ENCODE peak calls at places on chromosomes 13 and 19, in nine cellular contexts. Q, X, T, K, J, L, W, D and G are unnamed samples.

GRCh38 chr19:12202250-12202649 is 39.4 kb downstream of the ZNF136 start:
- DNase-seq in D (no peak), J (peak; percentile 25), T (peak; percentile 81), X (no peak), K (no peak), W (peak; percentile 24), Q (no peak), L (no peak), G (peak; percentile 52)

GRCh38 chr19:51702103-51702753 is 9.1 kb downstream of the SPACA6 start:
- DNase-seq in X (peak; percentile 93), Q (peak; percentile 82), J (peak; percentile 96), D (peak; percentile 93), K (peak; percentile 90), W (peak; percentile 76), L (peak; percentile 74), T (peak; percentile 83), G (no peak)

GRCh38 chr13:60351326-60351725 is 45.7 kb upstream of the TDRD3 start:
- DNase-seq in X (no peak), T (no peak), L (no peak), W (no peak), D (no peak), Q (no peak), J (no peak), K (no peak), G (no peak)

GRCh38 chr19:3289971-3290569 is 65.6 kb downstream of the CELF5 start:
- DNase-seq in J (no peak), D (no peak), T (no peak), L (no peak), X (no peak), K (no peak), Q (no peak), W (no peak), G (no peak)

GRCh38 chr19:10501971-10502523 is 1.1 kb downstream of the KEAP1 start:
- DNase-seq in L (peak; percentile 65), K (peak; percentile 76), J (peak; percentile 99), X (peak; percentile 90), Q (peak; percentile 55), D (peak; percentile 88), T (peak; percentile 86), W (peak; percentile 86), G (peak; percentile 86)

GRCh38 chr13:29791508-29791907 is 58.9 kb downstream of the UBL3 start:
- DNase-seq in Q (no peak), K (no peak), T (no peak), J (no peak), L (no peak), W (no peak), D (no peak), X (no peak), G (no peak)

GRCh38 chr19:17162580-17162979 is 52.6 kb upstream of the USE1 start:
- DNase-seq in D (no peak), W (no peak), X (no peak), K (no peak), L (no peak), J (no peak), Q (no peak), T (no peak), G (no peak)

GRCh38 chr13:77918391-77919261 is at the start of gene EDNRB:
- DNase-seq in K (peak; percentile 29), T (peak; percentile 51), J (peak; percentile 15), Q (peak; percentile 28), W (peak; percentile 61), D (peak; percentile 56), L (peak; percentile 25), X (peak; percentile 71), G (peak; percentile 52)

GRCh38 chr13:49498211-49498610 is 2.5 kb downstream of the PHF11 start:
- DNase-seq in W (no peak), D (no peak), X (no peak), K (no peak), L (no peak), J (no peak), Q (no peak), T (no peak), G (no peak)

GRCh38 chr13:48403151-48403631 is 9.7 kb downstream of the LPAR6 start:
- DNase-seq in J (no peak), L (no peak), T (no peak), D (no peak), Q (no peak), K (no peak), X (no peak), W (no peak), G (no peak)

GRCh38 chr13:27978301-27978968 is 9.3 kb upstream of the CDX2 start:
- DNase-seq in L (no peak), K (no peak), J (no peak), W (no peak), D (no peak), X (no peak), Q (no peak), T (peak; percentile 87), G (no peak)

GRCh38 chr19:16591803-16592556 is 19.8 kb upstream of the SLC35E1 start:
- DNase-seq in X (no peak), T (no peak), D (peak; percentile 70), L (no peak), J (no peak), W (no peak), Q (no peak), K (no peak), G (no peak)

GRCh38 chr13:113991191-113991669 is 17.4 kb upstream of the C13orf46 start:
- DNase-seq in T (no peak), K (no peak), W (no peak), Q (no peak), X (peak; percentile 6), J (peak; percentile 3), D (no peak), L (no peak), G (no peak)

GRCh38 chr19:54674021-54674617 is 11.3 kb downstream of the LILRB4 start:
- DNase-seq in X (no peak), Q (no peak), J (no peak), L (peak; percentile 49), K (no peak), T (no peak), W (no peak), D (no peak), G (peak; percentile 61)

GRCh38 chr19:36973021-36973843 is 57.1 kb downstream of the ZNF568 start:
- DNase-seq in Q (peak; percentile 51), X (peak; percentile 92), K (peak; percentile 85), D (peak; percentile 88), L (no peak), T (peak; percentile 90), W (peak; percentile 88), J (peak; percentile 85), G (no peak)

GRCh38 chr13:37131092-37131491 is 25.6 kb upstream of the CSNK1A1L start:
- DNase-seq in D (no peak), K (no peak), J (no peak), Q (no peak), T (no peak), X (no peak), L (no peak), W (no peak), G (no peak)

GRCh38 chr13:27295096-27295495 is 24.5 kb downstream of the RASL11A start:
- DNase-seq in L (no peak), X (no peak), W (no peak), J (no peak), D (no peak), T (no peak), Q (no peak), K (no peak), G (no peak)

GRCh38 chr13:113901642-113902041 is 37.8 kb upstream of the GAS6 start:
- DNase-seq in K (no peak), D (peak; percentile 11), W (no peak), L (no peak), Q (no peak), T (no peak), J (no peak), X (no peak), G (no peak)

GRCh38 chr13:80339841-80340642 is 884 bp downstream of the SPRY2 start:
- DNase-seq in D (peak; percentile 56), T (peak; percentile 78), W (peak; percentile 56), Q (no peak), X (peak; percentile 74), L (no peak), J (peak; percentile 46), K (peak; percentile 56), G (peak; percentile 77)

GRCh38 chr13:53150568-53150967 is 122.0 kb downstream of the OLFM4 start:
- DNase-seq in Q (no peak), L (no peak), T (no peak), D (no peak), W (no peak), X (no peak), J (peak; percentile 70), K (no peak), G (no peak)

DNA sequence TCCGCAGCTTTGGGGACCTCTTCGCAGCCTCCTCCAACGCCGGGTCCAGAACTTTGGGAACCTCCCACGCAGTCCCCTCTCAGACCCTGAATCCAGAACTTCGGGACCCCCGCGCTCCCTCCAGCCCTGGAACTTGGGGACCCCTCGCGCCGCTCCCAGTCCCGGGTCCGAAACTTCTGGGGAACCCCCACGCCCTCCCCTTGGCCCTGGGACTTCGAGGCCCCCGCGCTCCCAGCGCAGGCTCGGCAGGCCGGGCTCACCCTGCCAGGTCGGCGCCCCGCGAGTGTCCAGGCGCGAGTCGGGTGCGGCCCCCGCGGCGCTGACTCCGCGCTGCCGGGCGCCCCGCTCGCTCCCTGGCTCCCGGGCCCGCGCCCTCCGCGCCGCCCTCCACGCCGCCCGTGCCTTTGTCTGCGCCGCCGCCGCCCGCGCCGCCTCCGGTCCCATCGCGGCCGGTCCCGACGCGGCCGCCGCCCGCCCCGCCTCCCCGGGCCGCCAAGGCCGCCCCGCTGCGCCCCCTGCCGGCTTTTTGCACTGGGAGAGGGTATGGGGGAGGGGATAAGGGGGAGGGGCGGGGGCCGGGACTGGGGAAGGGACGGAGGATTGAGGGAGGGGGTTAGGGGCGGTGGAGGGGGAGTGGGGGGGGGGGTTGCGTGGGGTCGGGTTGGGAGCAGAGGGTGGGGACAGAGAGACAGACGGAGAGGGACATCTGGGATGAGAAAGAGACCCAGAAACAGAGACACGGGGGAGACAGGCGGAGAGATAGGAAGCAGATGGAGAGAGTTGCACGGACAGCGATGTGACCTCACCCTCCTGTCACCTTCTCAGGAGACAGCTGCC is at the start of gene HOMER3:
- DNase-seq in L (peak; percentile 79), J (peak; percentile 79), X (peak; percentile 87), D (peak; percentile 79), T (peak; percentile 88), K (peak; percentile 88), Q (peak; percentile 76), W (peak; percentile 86), G (peak; percentile 74)
- TF ChIP-seq POLR2A in L (no peak), J (no peak), X (no peak), D (peak; percentile 35), T (no peak), K (no peak), Q (peak; percentile 37), W (no peak), G (peak; percentile 20)

GRCh38 chr19:35088514-35088913 is 27.1 kb upstream of the FXYD3 start:
- DNase-seq in J (no peak), K (no peak), D (no peak), L (peak; percentile 51), W (no peak), Q (no peak), X (no peak), T (no peak), G (peak; percentile 2)
- TF ChIP-seq CTCF in J (no peak), K (no peak), D (no peak), L (no peak), W (no peak), Q (no peak), X (no peak), T (no peak), G (no peak)

GRCh38 chr19:42244452-42245220 is 2.2 kb upstream of the GSK3A start:
- DNase-seq in X (peak; percentile 95), Q (peak; percentile 83), D (peak; percentile 94), W (peak; percentile 92), T (peak; percentile 97), K (peak; percentile 90), J (peak; percentile 90), L (peak; percentile 99), G (peak; percentile 93)
- TF ChIP-seq POLR2A in X (peak; percentile 75), Q (peak; percentile 53), D (no peak), W (peak; percentile 43), T (peak; percentile 67), K (peak; percentile 50), J (peak; percentile 72), L (peak; percentile 18), G (no peak)

GRCh38 chr13:92573467-92574057 is 653.0 kb upstream of the GPC6 start:
- DNase-seq in X (no peak), L (peak; percentile 0), J (no peak), T (no peak), K (no peak), W (no peak), D (no peak), Q (no peak), G (peak; percentile 49)
- TF ChIP-seq CTCF in X (no peak), L (no peak), J (peak; percentile 24), T (no peak), K (no peak), W (no peak), D (no peak), Q (no peak), G (peak; percentile 19)